ENCODE peak calls at places on chromosomes 1 and 21, in four cellular contexts. X is SK-N-SH, Z is HCT116, B is HL-60. M is an unnamed sample.

GRCh38 chr1:87330201-87330953 is 1.7 kb downstream of the LMO4 start:
- DNase-seq in X (no peak), Z (no peak), B (peak; percentile 48), M (no peak)

GRCh38 chr1:228177936-228178710 is 12.5 kb downstream of the IBA57 start:
- DNase-seq in X (no peak), Z (no peak), B (no peak), M (no peak)

GRCh38 chr1:230231739-230232075 is 164.7 kb downstream of the GALNT2 start:
- DNase-seq in X (no peak), Z (no peak), B (no peak), M (no peak)

GRCh38 chr1:239718571-239718970 is 332.2 kb downstream of the CHRM3 start:
- DNase-seq in X (no peak), Z (no peak), B (peak; percentile 15), M (no peak)

GRCh38 chr1:212457740-212458338 is 25.1 kb downstream of the NENF start:
- DNase-seq in X (peak; percentile 61), Z (peak; percentile 48), B (peak; percentile 74), M (no peak)

GRCh38 chr1:178727014-178727895 is 2.2 kb downstream of the RALGPS2 start:
- DNase-seq in X (no peak), Z (no peak), B (no peak), M (no peak)

GRCh38 chr1:190376067-190376466 is 101.6 kb downstream of the BRINP3 start:
- DNase-seq in X (no peak), Z (no peak), B (no peak), M (no peak)

GRCh38 chr1:112855152-112855836 is 100.7 kb downstream of the SLC16A1 start:
- DNase-seq in X (no peak), Z (no peak), B (no peak), M (no peak)

GRCh38 chr21:42097860-42098259 is 26.7 kb downstream of the UMODL1 start:
- DNase-seq in X (no peak), Z (peak; percentile 66), B (peak; percentile 43), M (peak; percentile 74)

GRCh38 chr1:84800090-84801073 is 92.6 kb downstream of the LPAR3 start:
- DNase-seq in X (no peak), Z (no peak), B (no peak), M (no peak)

GRCh38 chr1:156549390-156549789 is 23.0 kb downstream of the IQGAP3 start:
- DNase-seq in X (no peak), Z (no peak), B (no peak), M (no peak)

GRCh38 chr1:223097713-223098112 is 45.3 kb downstream of the TLR5 start:
- DNase-seq in X (no peak), Z (no peak), B (no peak), M (no peak)

GRCh38 chr21:39852021-39852721 is 15.1 kb upstream of the PCP4 start:
- DNase-seq in X (no peak), Z (no peak), B (no peak), M (no peak)

GRCh38 chr1:204102719-204103118 is 29.8 kb downstream of the SOX13 start:
- DNase-seq in X (no peak), Z (peak; percentile 31), B (no peak), M (no peak)

GRCh38 chr1:243363832-243364231 is 108.0 kb downstream of the SDCCAG8 start:
- DNase-seq in X (no peak), Z (no peak), B (no peak), M (no peak)

GRCh38 chr21:46092026-46092764 is 5.7 kb upstream of the COL6A2 start:
- DNase-seq in X (no peak), Z (no peak), B (no peak), M (no peak)

GRCh38 chr1:205936846-205937707 is 6.2 kb downstream of the SLC26A9 start:
- DNase-seq in X (no peak), Z (no peak), B (no peak), M (no peak)

GRCh38 chr1:101238041-101238515 is 1.3 kb downstream of the S1PR1 start:
- DNase-seq in X (no peak), Z (no peak), B (no peak), M (no peak)

GRCh38 chr1:156065871-156066270 is 4.9 kb downstream of the RAB25 start:
- DNase-seq in X (no peak), Z (no peak), B (no peak), M (no peak)

GRCh38 chr1:64038965-64039926 is 164.2 kb upstream of the UBE2U start:
- DNase-seq in X (peak; percentile 61), Z (peak; percentile 15), B (no peak), M (peak; percentile 92)

GRCh38 chr1:64526312-64526711 is 56.4 kb downstream of the CACHD1 start:
- DNase-seq in X (no peak), Z (no peak), B (no peak), M (no peak)

GRCh38 chr1:12594966-12595838 is 22.8 kb downstream of the DHRS3 start:
- DNase-seq in X (peak; percentile 90), Z (no peak), B (no peak), M (no peak)

GRCh38 chr1:12435639-12436344 is 182.2 kb downstream of the DHRS3 start:
- DNase-seq in X (no peak), Z (no peak), B (no peak), M (no peak)

GRCh38 chr1:204564835-204565234 is 48.6 kb downstream of the MDM4 start:
- DNase-seq in X (no peak), Z (no peak), B (no peak), M (no peak)

GRCh38 chr1:232486454-232487202 is 143.3 kb downstream of the SIPA1L2 start:
- DNase-seq in X (no peak), Z (no peak), B (no peak), M (no peak)

GRCh38 chr1:14815175-14815882 is 216.8 kb downstream of the KAZN start:
- DNase-seq in X (no peak), Z (no peak), B (no peak), M (no peak)

GRCh38 chr1:53644496-53644895 is 94.5 kb downstream of the GLIS1 start:
- DNase-seq in X (no peak), Z (no peak), B (no peak), M (no peak)

GRCh38 chr21:44550807-44551206 is 498 bp downstream of the KRTAP10-2 start:
- DNase-seq in X (no peak), Z (no peak), B (no peak), M (no peak)

GRCh38 chr1:44464361-44464760 is 59.3 kb downstream of the RNF220 start:
- DNase-seq in X (no peak), Z (no peak), B (no peak), M (no peak)

DNA sequence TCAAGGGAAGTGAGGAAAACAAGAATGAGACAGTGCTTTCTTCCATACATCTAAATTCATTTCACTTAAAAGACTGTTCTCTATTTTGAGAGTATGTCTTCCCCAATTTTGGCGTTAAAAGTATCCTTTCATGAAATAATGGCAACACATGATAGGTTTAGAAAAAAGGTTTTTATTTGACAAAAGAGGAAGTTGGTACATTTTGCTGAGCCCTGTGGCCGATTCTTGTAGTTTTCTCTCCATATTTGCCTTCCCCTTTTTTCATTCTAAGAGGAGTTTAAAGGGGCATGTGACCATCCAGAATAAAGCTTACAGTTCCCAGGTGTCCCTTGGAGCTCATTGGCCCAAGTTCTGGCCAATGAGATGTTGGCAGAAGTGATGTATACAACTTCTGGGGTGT is 140.4 kb upstream of the KCNE2 start:
- DNase-seq in X (no peak), Z (no peak), B (peak; percentile 59), M (no peak)
- H3K4me3 ChIP-seq in X (no peak overlapping the region), Z (no peak overlapping the region), B (no peak overlapping the region), M (no peak overlapping the region)

GRCh38 chr1:43312638-43313515 is 12.1 kb downstream of the TIE1 start:
- DNase-seq in X (no peak), Z (no peak), B (no peak), M (no peak)
- TF ChIP-seq REST in X (no peak), Z (no peak), B (no peak), M (no peak)

GRCh38 chr1:226038661-226039060 is 23.9 kb upstream of the H3-3A start:
- DNase-seq in X (no peak), Z (no peak), B (no peak), M (no peak)

GRCh38 chr1:226033599-226034390 is 28.7 kb upstream of the H3-3A start:
- DNase-seq in X (no peak), Z (no peak), B (peak; percentile 66), M (no peak)

GRCh38 chr1:226029568-226030225 is 30.6 kb upstream of the SDE2 start:
- DNase-seq in X (no peak), Z (no peak), B (no peak), M (no peak)

GRCh38 chr1:226035915-226036314 is 26.6 kb upstream of the H3-3A start:
- DNase-seq in X (no peak), Z (no peak), B (no peak), M (no peak)

GRCh38 chr1:226034482-226034881 is 28.0 kb upstream of the H3-3A start:
- DNase-seq in X (no peak), Z (no peak), B (peak; percentile 94), M (no peak)
- TF ChIP-seq POLR2AphosphoS5 in X (no peak), Z (no peak), B (peak; percentile 87), M (no peak)

DNA sequence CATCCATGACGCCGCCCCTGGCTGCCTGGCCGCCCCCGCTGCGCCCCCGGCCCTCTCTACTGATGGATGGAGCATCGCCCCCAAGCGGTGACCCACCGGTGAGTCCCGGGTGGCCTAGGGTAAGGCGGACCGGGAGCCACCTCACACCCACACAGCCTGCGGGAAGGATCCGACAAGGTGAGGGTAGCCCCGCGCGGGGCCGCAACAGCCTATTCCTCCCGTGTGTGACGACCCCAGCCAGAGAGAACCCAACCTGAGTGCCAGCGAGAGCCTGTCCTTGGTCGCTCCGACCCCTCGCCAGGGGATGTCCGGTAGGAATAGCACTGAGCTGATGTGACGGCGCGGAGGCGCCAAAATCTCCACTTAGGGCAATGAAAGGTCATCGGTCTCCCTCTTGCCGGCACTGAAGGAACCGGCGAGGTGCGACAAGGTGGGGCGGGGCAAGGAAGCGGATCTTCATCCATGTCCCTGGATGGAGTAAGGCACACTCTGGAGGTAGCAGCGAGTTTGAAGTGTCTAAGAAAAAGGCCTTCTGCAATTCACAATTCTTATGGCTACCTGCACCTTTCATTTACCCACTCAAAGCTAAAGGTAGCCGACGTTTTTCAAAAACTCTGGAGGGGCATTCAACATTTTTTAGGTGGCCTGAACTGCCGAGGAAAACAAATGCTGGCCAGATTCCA is 19.7 kb upstream of the CHIA start:
- DNase-seq in X (peak; percentile 18), Z (no peak), B (no peak), M (no peak)
- H3K4me3 ChIP-seq in X (no peak overlapping the region), Z (no peak overlapping the region), B (no peak overlapping the region), M (no peak overlapping the region)

M was measured in Panc1.